ENCODE peak calls at places on chromosome 10, in seven cellular contexts. O is hepatocyte; H is cardiac muscle cell; D is T-helper 9 cell; X is activated T-cell treated with anti-CD3 and anti-CD28 coated beads, Interleukin-2, amount 50 U/mL, for 48 hours; Y is heart right ventricle; K is COLO829. N is an unnamed sample.

GRCh38 chr10:97333351-97333600 is 1.3 kb downstream of the FRAT2 start:
- DNase-seq in H (peak), Y (no peak), O (peak), D (no peak), X (no peak), K (no peak), N (no peak)

GRCh38 chr10:74460812-74461211 is 309.8 kb downstream of the ADK start:
- DNase-seq in Y (no peak), H (peak), O (no peak), D (no peak), X (no peak), K (peak), N (no peak)

GRCh38 chr10:1230138-1230537 is 174.0 kb downstream of the WDR37 start:
- DNase-seq in O (no peak), K (no peak), Y (no peak), D (no peak), H (no peak), X (no peak), N (peak)

GRCh38 chr10:99403674-99404073 is 26.8 kb downstream of the GOT1 start:
- DNase-seq in D (no peak), Y (no peak), H (peak), X (no peak), O (no peak), K (no peak), N (no peak)

GRCh38 chr10:132539431-132539839 is 1.8 kb downstream of the INPP5A start:
- DNase-seq in D (no peak), K (no peak), O (no peak), Y (peak), H (no peak), X (peak), N (peak)

GRCh38 chr10:133159950-133160812 is at the start of gene KNDC1:
- DNase-seq in H (peak), X (peak), D (no peak), K (no peak), O (peak), Y (no peak), N (peak)

GRCh38 chr10:61197022-61197421 is 253.0 kb upstream of the RHOBTB1 start:
- DNase-seq in D (no peak), H (no peak), X (no peak), Y (no peak), K (no peak), O (peak), N (no peak)

GRCh38 chr10:103951183-103951582 is 15.8 kb upstream of the SLK start:
- DNase-seq in H (no peak), K (no peak), D (no peak), O (no peak), Y (no peak), X (no peak), N (no peak)

N was measured in chondrocyte.